ENCODE peak calls at places on chromosome 2, in seven cellular contexts. M is endothelial cell, P is NCI-H2081, X is smooth muscle cell of the brain vasculature, U is A172, S is amygdala, C is HS-5. L is an unnamed sample.

GRCh38 chr2:47652041-47652713 is 130.8 kb upstream of the MSH6 start:
- DNase-seq in M (no peak), P (no peak), X (no peak), U (no peak), S (no peak), C (no peak), L (no peak)

GRCh38 chr2:25740810-25741381 is 67.5 kb upstream of the DTNB start:
- DNase-seq in M (no peak), P (peak; percentile 2), X (peak; percentile 67), U (peak; percentile 46), S (no peak), C (no peak), L (no peak)

GRCh38 chr2:121897335-121897970 is 142.0 kb downstream of the TSN start:
- DNase-seq in M (peak; percentile 47), P (peak; percentile 25), X (no peak), U (peak; percentile 43), S (no peak), C (no peak), L (peak; percentile 22)

GRCh38 chr2:168897449-168897848 is 3.6 kb upstream of the G6PC2 start:
- DNase-seq in M (no peak), P (no peak), X (no peak), U (no peak), S (no peak), C (no peak), L (no peak)

GRCh38 chr2:6089474-6089873 is 397.3 kb downstream of the SOX11 start:
- DNase-seq in M (no peak), P (no peak), X (no peak), U (no peak), S (no peak), C (no peak), L (no peak)

GRCh38 chr2:189676471-189676870 is 2.0 kb downstream of the ANKAR start:
- DNase-seq in M (no peak), P (no peak), X (no peak), U (peak; percentile 16), S (no peak), C (no peak), L (no peak)

GRCh38 chr2:282693-283263 is 5.1 kb downstream of the ALKAL2 start:
- DNase-seq in M (no peak), P (no peak), X (no peak), U (no peak), S (no peak), C (no peak), L (no peak)

GRCh38 chr2:178426388-178426787 is 24.6 kb downstream of the PRKRA start:
- DNase-seq in M (no peak), P (no peak), X (no peak), U (no peak), S (no peak), C (no peak), L (no peak)

GRCh38 chr2:155010925-155011324 is 312.4 kb downstream of the KCNJ3 start:
- DNase-seq in M (no peak), P (no peak), X (no peak), U (no peak), S (no peak), C (no peak), L (no peak)

GRCh38 chr2:159410276-159410675 is 123.8 kb upstream of the WDSUB1 start:
- DNase-seq in M (no peak), P (no peak), X (no peak), U (no peak), S (no peak), C (no peak), L (no peak)

GRCh38 chr2:208025814-208026184 is 472 bp upstream of the PLEKHM3 start:
- DNase-seq in M (no peak), P (peak; percentile 3), X (no peak), U (no peak), S (no peak), C (no peak), L (no peak)

GRCh38 chr2:23423873-23424680 is 39.1 kb downstream of the KLHL29 start:
- DNase-seq in M (no peak), P (no peak), X (no peak), U (no peak), S (no peak), C (no peak), L (no peak)

GRCh38 chr2:226985227-226985946 is 149.5 kb downstream of the RHBDD1 start:
- DNase-seq in M (peak; percentile 39), P (peak; percentile 44), X (peak; percentile 60), U (peak; percentile 50), S (no peak), C (peak; percentile 74), L (peak; percentile 39)

GRCh38 chr2:113754989-113755689 is 1.3 kb downstream of the SLC35F5 start:
- DNase-seq in M (no peak), P (no peak), X (no peak), U (no peak), S (no peak), C (peak; percentile 9), L (no peak)

GRCh38 chr2:233367606-233368005 is 13.3 kb downstream of the DGKD start:
- DNase-seq in M (no peak), P (no peak), X (no peak), U (no peak), S (no peak), C (no peak), L (no peak)

GRCh38 chr2:173760553-173760952 is 204.6 kb downstream of the SP3 start:
- DNase-seq in M (no peak), P (no peak), X (no peak), U (no peak), S (no peak), C (no peak), L (no peak)

GRCh38 chr2:70656421-70657010 is 102.9 kb upstream of the TGFA start:
- DNase-seq in M (no peak), P (no peak), X (no peak), U (no peak), S (no peak), C (no peak), L (no peak)

GRCh38 chr2:8583400-8584173 is 98.3 kb upstream of the ID2 start:
- DNase-seq in M (peak; percentile 76), P (peak; percentile 88), X (no peak), U (no peak), S (no peak), C (no peak), L (peak; percentile 84)

GRCh38 chr2:218806346-218806978 is 24.5 kb downstream of the CYP27A1 start:
- DNase-seq in M (no peak), P (no peak), X (peak; percentile 97), U (peak; percentile 95), S (no peak), C (peak; percentile 93), L (peak; percentile 82)

GRCh38 chr2:30733829-30734520 is 73.3 kb downstream of the CAPN13 start:
- DNase-seq in M (no peak), P (no peak), X (no peak), U (no peak), S (no peak), C (no peak), L (no peak)

GRCh38 chr2:191625016-191625415 is 52.9 kb upstream of the NABP1 start:
- DNase-seq in M (no peak), P (no peak), X (no peak), U (peak; percentile 86), S (no peak), C (no peak), L (no peak)

GRCh38 chr2:28445448-28446258 is 50.2 kb upstream of the PLB1 start:
- DNase-seq in M (no peak), P (no peak), X (peak; percentile 62), U (peak; percentile 96), S (no peak), C (peak; percentile 92), L (peak; percentile 94)

GRCh38 chr2:129585760-129586159 is 393.7 kb upstream of the RAB6C start:
- DNase-seq in M (no peak), P (no peak), X (no peak), U (no peak), S (no peak), C (no peak), L (no peak)

GRCh38 chr2:227788556-227788955 is 25.1 kb upstream of the CCL20 start:
- DNase-seq in M (no peak), P (no peak), X (no peak), U (peak; percentile 27), S (no peak), C (no peak), L (no peak)

GRCh38 chr2:142234701-142235100 is 103.9 kb upstream of the LRP1B start:
- DNase-seq in M (no peak), P (peak; percentile 9), X (no peak), U (no peak), S (no peak), C (no peak), L (no peak)

GRCh38 chr2:134314656-134315377 is 60.9 kb downstream of the MGAT5 start:
- DNase-seq in M (no peak), P (no peak), X (no peak), U (no peak), S (no peak), C (no peak), L (no peak)

GRCh38 chr2:7077660-7078278 is 160.6 kb downstream of the RNF144A start:
- DNase-seq in M (no peak), P (no peak), X (no peak), U (no peak), S (no peak), C (no peak), L (no peak)

L was measured in RWPE1.